ENCODE peak calls at places on chromosomes 6 and 20, in five cellular contexts. U is effector memory CD4-positive, alpha-beta T cell; L is naive thymus-derived CD4-positive, alpha-beta T cell; I is endodermal cell; E is hepatocyte. V is an unnamed sample.

GRCh38 chr6:15561447-15562199 is 101.2 kb downstream of the DTNBP1 start:
- DNase-seq in U (no peak), L (no peak), E (no peak), I (no peak), V (no peak)

GRCh38 chr6:137286926-137287325 is 67.7 kb upstream of the IFNGR1 start:
- DNase-seq in U (no peak), I (no peak), E (no peak), L (no peak), V (no peak)

GRCh38 chr20:57282691-57283361 is 16.4 kb upstream of the BMP7 start:
- DNase-seq in I (no peak), U (no peak), L (no peak), E (peak; percentile 56), V (no peak)

GRCh38 chr6:89567635-89568390 is 70.7 kb downstream of the LYRM2 start:
- DNase-seq in L (no peak), E (no peak), I (no peak), U (no peak), V (no peak)

GRCh38 chr20:58718729-58719128 is 26.1 kb downstream of the NPEPL1 start:
- DNase-seq in E (peak; percentile 1), U (no peak), I (no peak), L (no peak), V (no peak)

GRCh38 chr6:129346964-129347363 is 363.0 kb downstream of the ARHGAP18 start:
- DNase-seq in U (no peak), L (no peak), I (no peak), E (no peak), V (no peak)

GRCh38 chr6:150079604-150080003 is 10.7 kb upstream of the ULBP3 start:
- DNase-seq in U (no peak), I (peak; percentile 70), E (no peak), L (peak; percentile 59), V (no peak)

GRCh38 chr6:101290346-101290745 is 103.2 kb upstream of the GRIK2 start:
- DNase-seq in L (no peak), U (no peak), I (no peak), E (no peak), V (no peak)

GRCh38 chr20:63096681-63097335 is 90.0 kb upstream of the BHLHE23 start:
- DNase-seq in E (no peak), U (no peak), L (no peak), I (peak; percentile 22), V (no peak)

GRCh38 chr6:166007349-166008263 is 160.0 kb downstream of the TBXT start:
- DNase-seq in L (no peak), U (no peak), E (peak; percentile 42), I (no peak), V (peak; percentile 48)

GRCh38 chr6:163438940-163439335 is 24.4 kb downstream of the QKI start:
- DNase-seq in U (peak; percentile 27), E (peak; percentile 16), I (no peak), L (no peak), V (peak; percentile 58)

GRCh38 chr6:84773431-84774173 is 9.2 kb upstream of the TBX18 start:
- DNase-seq in E (peak; percentile 55), U (no peak), I (peak; percentile 83), L (no peak), V (peak; percentile 52)

GRCh38 chr6:84771732-84772131 is 7.3 kb upstream of the TBX18 start:
- DNase-seq in E (no peak), U (no peak), I (peak; percentile 57), L (no peak), V (peak; percentile 63)

GRCh38 chr6:84774174-84775158 is 10.1 kb upstream of the TBX18 start:
- DNase-seq in I (peak; percentile 93), E (peak; percentile 76), L (no peak), U (no peak), V (peak; percentile 65)

GRCh38 chr6:84773133-84773430 is 8.7 kb upstream of the TBX18 start:
- DNase-seq in E (no peak), L (no peak), U (no peak), I (no peak), V (no peak)

GRCh38 chr6:84772428-84773132 is 8.2 kb upstream of the TBX18 start:
- DNase-seq in U (no peak), L (no peak), I (peak; percentile 70), E (no peak), V (no peak)
- H3K4me3 ChIP-seq in U (no peak overlapping the region), L (no peak overlapping the region), I (peak overlapping the region; percentile 80), E (no peak overlapping the region), V (no peak overlapping the region)

GRCh38 chr6:158867381-158868121 is 48.4 kb upstream of the EZR start:
- DNase-seq in E (peak; percentile 21), U (no peak), L (no peak), I (peak; percentile 52), V (no peak)
- H3K27ac ChIP-seq in E (peak overlapping the region; percentile 96), U (no peak overlapping the region), L (peak overlapping the region; percentile 18), I (no peak overlapping the region), V (no peak overlapping the region)

GRCh38 chr6:22471746-22472145 is 97.6 kb upstream of the HDGFL1 start:
- DNase-seq in I (no peak), E (no peak), U (no peak), L (no peak), V (no peak)

GRCh38 chr6:22471369-22471690 is 98.0 kb upstream of the HDGFL1 start:
- DNase-seq in L (no peak), U (no peak), E (no peak), I (no peak), V (no peak)

GRCh38 chr6:22468566-22468965 is 100.8 kb upstream of the HDGFL1 start:
- DNase-seq in E (no peak), I (no peak), L (no peak), U (no peak), V (no peak)

GRCh38 chr6:22467645-22468044 is 101.7 kb upstream of the HDGFL1 start:
- DNase-seq in U (no peak), E (no peak), I (no peak), L (no peak), V (no peak)

DNA sequence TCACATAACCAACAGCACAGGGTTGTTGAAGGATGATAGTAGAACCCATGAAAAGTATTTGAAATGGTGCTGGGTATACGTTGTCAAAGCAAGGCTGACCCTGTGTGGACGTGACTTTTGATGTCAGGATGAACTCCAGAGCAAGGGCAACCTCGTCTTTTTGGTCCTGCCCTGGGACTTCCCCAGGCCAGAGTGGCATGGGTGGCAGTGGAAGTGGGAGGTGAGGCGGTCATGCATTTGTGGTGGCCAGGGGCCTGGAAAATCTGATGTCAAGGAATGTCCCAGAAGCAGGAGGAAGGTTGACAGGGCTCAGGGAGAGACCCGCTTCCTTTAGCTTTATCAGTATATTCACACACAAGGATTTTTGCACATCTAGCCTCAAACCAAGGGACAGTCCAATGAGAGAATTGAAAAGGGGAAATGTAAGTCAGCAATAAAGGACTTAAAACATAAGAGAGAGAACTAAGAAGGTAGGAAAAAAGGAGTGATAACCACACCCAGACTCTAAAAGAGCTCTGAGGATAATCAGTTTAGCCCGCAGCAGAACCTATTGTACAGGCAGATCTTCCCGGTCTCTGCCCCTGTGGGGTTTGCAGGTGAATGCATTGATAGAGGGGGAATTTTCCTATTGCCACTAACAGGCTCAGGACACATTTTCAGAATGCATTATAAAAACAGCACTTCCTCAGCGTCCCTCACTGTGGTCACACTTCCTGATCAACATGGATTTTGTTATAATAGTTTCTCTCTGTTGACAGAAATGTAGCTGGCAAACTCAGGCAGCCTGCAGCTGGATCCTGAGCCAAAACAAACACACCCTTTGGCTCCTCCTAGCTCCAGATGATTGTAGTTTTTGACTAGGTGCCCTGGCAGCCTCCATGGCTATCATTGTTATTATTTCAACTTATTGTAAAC is 98.7 kb upstream of the HDGFL1 start:
- DNase-seq in I (peak; percentile 43), U (no peak), L (no peak), E (peak; percentile 58), V (peak; percentile 24)
- H3K4me3 ChIP-seq in I (no peak overlapping the region), U (no peak overlapping the region), L (no peak overlapping the region), E (no peak overlapping the region), V (no peak overlapping the region)

GRCh38 chr20:13037727-13038126 is 29.0 kb downstream of the SPTLC3 start:
- DNase-seq in U (no peak), I (no peak), E (no peak), L (no peak), V (no peak)
- H3K27ac ChIP-seq in U (no peak overlapping the region), I (no peak overlapping the region), E (no peak overlapping the region), L (no peak overlapping the region), V (no peak overlapping the region)

GRCh38 chr20:1809121-1809520 is 86.1 kb upstream of the SIRPA start:
- DNase-seq in I (no peak), U (no peak), L (no peak), E (no peak), V (peak; percentile 44)

GRCh38 chr20:1810926-1811620 is 84.1 kb upstream of the SIRPA start:
- DNase-seq in E (no peak), U (no peak), I (peak; percentile 49), L (no peak), V (peak; percentile 64)

GRCh38 chr20:1808101-1808500 is 87.1 kb upstream of the SIRPA start:
- DNase-seq in I (peak; percentile 40), U (no peak), L (no peak), E (no peak), V (no peak)

GRCh38 chr20:1810572-1810925 is 84.7 kb upstream of the SIRPA start:
- DNase-seq in U (no peak), L (no peak), E (no peak), I (peak; percentile 49), V (no peak)

GRCh38 chr20:1809611-1810510 is 85.3 kb upstream of the SIRPA start:
- DNase-seq in E (no peak), I (peak; percentile 37), U (no peak), L (no peak), V (no peak)
- H3K4me3 ChIP-seq in E (no peak overlapping the region), I (no peak overlapping the region), U (no peak overlapping the region), L (no peak overlapping the region), V (no peak overlapping the region)

GRCh38 chr6:16684195-16684689 is 77.0 kb downstream of the ATXN1 start:
- DNase-seq in I (no peak), U (no peak), L (no peak), E (no peak), V (no peak)
- H3K27ac ChIP-seq in I (no peak overlapping the region), U (peak overlapping the region; percentile 1), L (no peak overlapping the region), E (peak overlapping the region; percentile 25), V (no peak overlapping the region)

GRCh38 chr6:153412519-153412918 is 281.4 kb upstream of the RGS17 start:
- DNase-seq in I (no peak), E (no peak), L (no peak), U (no peak), V (no peak)

GRCh38 chr6:153405926-153406325 is 274.8 kb upstream of the RGS17 start:
- DNase-seq in E (no peak), I (no peak), U (no peak), L (no peak), V (no peak)

GRCh38 chr6:153411249-153411648 is 280.2 kb upstream of the RGS17 start:
- DNase-seq in I (no peak), L (no peak), U (no peak), E (no peak), V (no peak)
- H3K4me3 ChIP-seq in I (no peak overlapping the region), L (no peak overlapping the region), U (no peak overlapping the region), E (no peak overlapping the region), V (no peak overlapping the region)

V was measured in cardiac muscle cell.